ENCODE peak calls at places on chromosome 20, in five cellular contexts. E is HS-27A, M is left cardiac atrium, P is NCI-H1417, X is A172. R is an unnamed sample.

GRCh38 chr20:50360218-50360672 is 149.9 kb upstream of the PTPN1 start:
- DNase-seq in M (no peak), P (peak), X (no peak), E (no peak), R (no peak)

GRCh38 chr20:18926972-18927371 is 113.4 kb downstream of the SCP2D1 start:
- DNase-seq in X (peak), M (no peak), E (no peak), P (no peak), R (no peak)

GRCh38 chr20:25248501-25249172 is 752 bp downstream of the PYGB start:
- DNase-seq in P (no peak), E (no peak), X (no peak), M (peak), R (no peak)

GRCh38 chr20:32820698-32821378 is 1.1 kb downstream of the MAPRE1 start:
- DNase-seq in X (peak), E (no peak), M (no peak), P (no peak), R (no peak)

GRCh38 chr20:19067986-19068385 is 144.5 kb upstream of the SLC24A3 start:
- DNase-seq in P (no peak), M (no peak), X (no peak), E (no peak), R (no peak)

GRCh38 chr20:4966826-4967751 is 34.2 kb downstream of the SLC23A2 start:
- DNase-seq in X (no peak), P (peak), M (no peak), E (no peak), R (no peak)

GRCh38 chr20:44576297-44576696 is 6.1 kb upstream of the PKIG start:
- DNase-seq in X (peak), M (no peak), E (no peak), P (no peak), R (peak)

GRCh38 chr20:32603046-32603726 is 18.1 kb upstream of the NOL4L start:
- DNase-seq in E (no peak), M (no peak), P (no peak), X (no peak), R (no peak)

GRCh38 chr20:47280668-47281067 is 75.8 kb downstream of the ZMYND8 start:
- DNase-seq in P (peak), E (no peak), X (no peak), M (no peak), R (no peak)

GRCh38 chr20:32920066-32920465 is 61.3 kb downstream of the EFCAB8 start:
- DNase-seq in X (no peak), M (no peak), E (no peak), P (no peak), R (no peak)

GRCh38 chr20:56893206-56893605 is 264.1 kb downstream of the TFAP2C start:
- DNase-seq in X (no peak), E (no peak), P (no peak), M (no peak), R (no peak)

GRCh38 chr20:57482148-57482547 is 42.8 kb downstream of the CTCFL start:
- DNase-seq in X (no peak), P (no peak), E (no peak), M (no peak), R (no peak)

GRCh38 chr20:2538931-2539330 is 2.6 kb downstream of the TMC2 start:
- DNase-seq in E (no peak), X (no peak), M (no peak), P (no peak), R (peak)

GRCh38 chr20:20070871-20071726 is 18.8 kb downstream of the CFAP61 start:
- DNase-seq in X (no peak), E (no peak), M (no peak), P (no peak), R (no peak)

GRCh38 chr20:34558320-34559202 is at the start of gene MAP1LC3A:
- DNase-seq in M (peak), P (no peak), X (peak), E (no peak), R (peak)

GRCh38 chr20:62252342-62252966 is 14.1 kb downstream of the OSBPL2 start:
- DNase-seq in P (no peak), E (no peak), X (peak), M (no peak), R (no peak)

GRCh38 chr20:8367679-8368078 is 235.6 kb downstream of the PLCB1 start:
- DNase-seq in X (no peak), M (no peak), E (no peak), P (no peak), R (no peak)

GRCh38 chr20:21047981-21048380 is 58.2 kb downstream of the LINC00237 start:
- DNase-seq in M (no peak), X (no peak), E (no peak), P (no peak), R (no peak)

GRCh38 chr20:57391439-57392129 is 388 bp downstream of the RBM38 start:
- DNase-seq in X (no peak), E (no peak), M (no peak), P (peak), R (no peak)

GRCh38 chr20:40815156-40816038 is 126.4 kb upstream of the MAFB start:
- DNase-seq in E (no peak), P (no peak), M (no peak), X (no peak), R (no peak)

GRCh38 chr20:22341508-22341907 is 242.9 kb downstream of the FOXA2 start:
- DNase-seq in X (peak), M (no peak), P (no peak), E (no peak), R (no peak)

GRCh38 chr20:23331951-23332350 is 18.6 kb upstream of the NXT1 start:
- DNase-seq in P (no peak), X (peak), E (no peak), M (no peak), R (no peak)

GRCh38 chr20:32569380-32570305 is 15.5 kb downstream of the NOL4L start:
- DNase-seq in M (no peak), E (no peak), P (no peak), X (no peak), R (no peak)

GRCh38 chr20:44961868-44962267 is 1.7 kb upstream of the TOMM34 start:
- DNase-seq in M (no peak), X (peak), P (no peak), E (no peak), R (peak)

GRCh38 chr20:25083773-25084615 is 2.1 kb upstream of the VSX1 start:
- DNase-seq in M (no peak), E (no peak), X (no peak), P (no peak), R (no peak)

GRCh38 chr20:6162239-6162638 is 39.4 kb upstream of the FERMT1 start:
- DNase-seq in E (no peak), X (no peak), M (peak), P (no peak), R (no peak)

GRCh38 chr20:40763646-40764295 is 74.7 kb upstream of the MAFB start:
- DNase-seq in P (no peak), X (no peak), M (peak), E (no peak), R (no peak)

GRCh38 chr20:17438436-17439039 is 92.6 kb downstream of the BFSP1 start:
- DNase-seq in P (no peak), M (no peak), E (no peak), X (no peak), R (no peak)

GRCh38 chr20:40565681-40566040 is 123.4 kb downstream of the MAFB start:
- DNase-seq in X (no peak), M (no peak), P (no peak), E (no peak), R (no peak)

GRCh38 chr20:45405566-45406259 is 2.4 kb upstream of the DBNDD2 start:
- DNase-seq in E (no peak), M (peak), P (no peak), X (no peak), R (no peak)

GRCh38 chr20:13259921-13260320 is 38.8 kb downstream of the ISM1 start:
- DNase-seq in E (no peak), M (no peak), P (peak), X (no peak), R (no peak)

GRCh38 chr20:63296411-63297299 is 3.7 kb downstream of the COL20A1 start:
- DNase-seq in M (no peak), E (no peak), P (no peak), X (no peak), R (no peak)

GRCh38 chr20:58017237-58017969 is 211.1 kb downstream of the ANKRD60 start:
- DNase-seq in P (no peak), X (peak), E (no peak), M (no peak), R (peak)

GRCh38 chr20:41905186-41905585 is 287.0 kb upstream of the CHD6 start:
- DNase-seq in X (no peak), E (no peak), M (no peak), P (no peak), R (no peak)

GRCh38 chr20:38805958-38806854 is 709 bp downstream of the PPP1R16B start:
- DNase-seq in X (no peak), P (peak), M (no peak), E (no peak), R (no peak)

GRCh38 chr20:8095648-8096572 is 36.2 kb upstream of the PLCB1 start:
- DNase-seq in X (no peak), M (no peak), E (no peak), P (no peak), R (no peak)

GRCh38 chr20:59559863-59560262 is 44.5 kb upstream of the PHACTR3 start:
- DNase-seq in X (no peak), P (no peak), M (no peak), E (no peak), R (no peak)

GRCh38 chr20:47019106-47019824 is 124.6 kb downstream of the EYA2 start:
- DNase-seq in P (peak), M (no peak), E (no peak), X (no peak), R (no peak)

GRCh38 chr20:5036828-5037227 is 35.5 kb upstream of the SLC23A2 start:
- DNase-seq in E (no peak), M (no peak), X (no peak), P (no peak), R (no peak)

GRCh38 chr20:32972181-32973076 is 31.8 kb downstream of the SUN5 start:
- DNase-seq in P (no peak), E (no peak), M (no peak), X (peak), R (peak)